ENCODE peak calls at places on chromosomes 5 and 9, in eight cellular contexts. Z, C, J, G, P, V, K and X are unnamed samples.
A peak's percentile ranks its signal among the peaks of the same experiment; 100 is the strongest.

GRCh38 chr5:31193591-31194457 is at the start of gene CDH6:
- DNase-seq in Z (peak; percentile 9), C (no peak), J (peak; percentile 27), G (no peak), P (no peak), V (no peak), K (no peak), X (no peak)

GRCh38 chr5:82749453-82749852 is 327.7 kb downstream of the TMEM167A start:
- DNase-seq in Z (no peak), C (no peak), J (no peak), G (no peak), P (no peak), V (no peak), K (no peak), X (no peak)

GRCh38 chr5:167998148-167998767 is 293.2 kb upstream of the WWC1 start:
- DNase-seq in Z (no peak), C (no peak), J (no peak), G (no peak), P (no peak), V (no peak), K (no peak), X (no peak)

GRCh38 chr9:70602364-70603019 is 188.0 kb upstream of the KLF9 start:
- DNase-seq in Z (peak; percentile 61), C (peak; percentile 70), J (peak; percentile 57), G (peak; percentile 76), P (no peak), V (peak; percentile 59), K (peak; percentile 61), X (peak; percentile 78)

GRCh38 chr5:138240690-138241385 is 27.7 kb upstream of the CDC23 start:
- DNase-seq in Z (no peak), C (no peak), J (no peak), G (no peak), P (no peak), V (no peak), K (no peak), X (no peak)

GRCh38 chr5:179303801-179304200 is 41.5 kb downstream of the ADAMTS2 start:
- DNase-seq in Z (no peak), C (no peak), J (peak; percentile 7), G (peak; percentile 4), P (peak; percentile 25), V (no peak), K (no peak), X (no peak)

GRCh38 chr5:74575741-74576538 is 64.6 kb downstream of the ENC1 start:
- DNase-seq in Z (no peak), C (no peak), J (no peak), G (no peak), P (no peak), V (no peak), K (no peak), X (no peak)

GRCh38 chr9:137672907-137673791 is 54.3 kb downstream of the EHMT1 start:
- DNase-seq in Z (no peak), C (peak; percentile 72), J (peak; percentile 52), G (peak; percentile 52), P (no peak), V (peak; percentile 53), K (peak; percentile 40), X (peak; percentile 71)

GRCh38 chr5:137695651-137696428 is 40.0 kb downstream of the KLHL3 start:
- DNase-seq in Z (no peak), C (peak; percentile 10), J (no peak), G (peak; percentile 17), P (no peak), V (no peak), K (no peak), X (no peak)

GRCh38 chr5:11182441-11183080 is 421.5 kb upstream of the DAP start:
- DNase-seq in Z (no peak), C (peak; percentile 12), J (no peak), G (no peak), P (no peak), V (no peak), K (no peak), X (peak; percentile 40)

GRCh38 chr9:14198544-14199510 is 115.1 kb downstream of the NFIB start:
- DNase-seq in Z (peak; percentile 41), C (peak; percentile 51), J (peak; percentile 87), G (peak; percentile 54), P (peak; percentile 81), V (peak; percentile 60), K (peak; percentile 60), X (no peak)

GRCh38 chr5:33936381-33937016 is at the start of gene RXFP3:
- DNase-seq in Z (no peak), C (no peak), J (peak; percentile 23), G (no peak), P (peak; percentile 52), V (no peak), K (no peak), X (no peak)

GRCh38 chr5:72531496-72532190 is 24.4 kb upstream of the ZNF366 start:
- DNase-seq in Z (no peak), C (no peak), J (no peak), G (no peak), P (no peak), V (no peak), K (no peak), X (no peak)

GRCh38 chr9:135022191-135022870 is 65.1 kb upstream of the OLFM1 start:
- DNase-seq in Z (no peak), C (no peak), J (no peak), G (no peak), P (no peak), V (no peak), K (no peak), X (no peak)

GRCh38 chr9:38022203-38022602 is 46.8 kb downstream of the SHB start:
- DNase-seq in Z (no peak), C (no peak), J (no peak), G (no peak), P (no peak), V (no peak), K (no peak), X (no peak)

GRCh38 chr5:173775692-173776135 is 112.4 kb upstream of the CPEB4 start:
- DNase-seq in Z (no peak), C (no peak), J (no peak), G (no peak), P (no peak), V (no peak), K (no peak), X (no peak)

GRCh38 chr9:127946728-127947127 is 9.1 kb upstream of the DPM2 start:
- DNase-seq in Z (no peak), C (no peak), J (no peak), G (no peak), P (no peak), V (no peak), K (no peak), X (peak; percentile 16)

GRCh38 chr9:127949827-127950512 is 12.3 kb upstream of the DPM2 start:
- DNase-seq in Z (no peak), C (no peak), J (no peak), G (no peak), P (no peak), V (no peak), K (no peak), X (peak; percentile 76)

GRCh38 chr9:127947841-127948710 is 10.4 kb upstream of the DPM2 start:
- DNase-seq in Z (no peak), C (no peak), J (no peak), G (no peak), P (no peak), V (no peak), K (no peak), X (no peak)

GRCh38 chr9:127953768-127954505 is 16.3 kb upstream of the DPM2 start:
- DNase-seq in Z (no peak), C (no peak), J (no peak), G (no peak), P (no peak), V (no peak), K (no peak), X (no peak)

GRCh38 chr9:127950513-127951210 is 13.0 kb upstream of the DPM2 start:
- DNase-seq in Z (no peak), C (no peak), J (peak; percentile 88), G (no peak), P (no peak), V (no peak), K (peak; percentile 76), X (no peak)
- TF ChIP-seq POLR2A in Z (no peak), C (peak; percentile 32), J (no peak), G (no peak), P (no peak), V (no peak), K (peak; percentile 9), X (no peak)

GRCh38 chr5:148383564-148384388 is at the start of gene FBXO38:
- DNase-seq in Z (peak; percentile 98), C (peak; percentile 94), J (peak; percentile 97), G (peak; percentile 97), P (peak; percentile 98), V (peak; percentile 97), K (peak; percentile 98), X (peak; percentile 97)
- TF ChIP-seq POLR2A in Z (peak; percentile 94), C (peak; percentile 57), J (peak; percentile 53), G (peak; percentile 74), P (peak; percentile 84), V (peak; percentile 63), K (peak; percentile 98), X (peak; percentile 89)

GRCh38 chr9:129412814-129413536 is 207.9 kb downstream of the C9orf50 start:
- DNase-seq in Z (peak; percentile 55), C (peak; percentile 62), J (peak; percentile 69), G (peak; percentile 84), P (peak; percentile 71), V (peak; percentile 67), K (peak; percentile 64), X (peak; percentile 29)
- TF ChIP-seq POLR2A in Z (no peak), C (no peak), J (peak; percentile 34), G (peak; percentile 28), P (no peak), V (no peak), K (peak; percentile 73), X (no peak)

GRCh38 chr9:76690575-76691370 is 73.5 kb upstream of the PCA3 start:
- DNase-seq in Z (no peak), C (no peak), J (no peak), G (no peak), P (no peak), V (no peak), K (no peak), X (no peak)

GRCh38 chr9:76686756-76687155 is 77.5 kb upstream of the PCA3 start:
- DNase-seq in Z (no peak), C (no peak), J (no peak), G (no peak), P (no peak), V (no peak), K (no peak), X (no peak)

GRCh38 chr9:76688471-76689238 is 75.6 kb upstream of the PCA3 start:
- DNase-seq in Z (no peak), C (no peak), J (no peak), G (no peak), P (no peak), V (no peak), K (no peak), X (no peak)

GRCh38 chr9:76684213-76684612 is 80.0 kb upstream of the PCA3 start:
- DNase-seq in Z (no peak), C (no peak), J (no peak), G (no peak), P (no peak), V (no peak), K (no peak), X (no peak)

DNA sequence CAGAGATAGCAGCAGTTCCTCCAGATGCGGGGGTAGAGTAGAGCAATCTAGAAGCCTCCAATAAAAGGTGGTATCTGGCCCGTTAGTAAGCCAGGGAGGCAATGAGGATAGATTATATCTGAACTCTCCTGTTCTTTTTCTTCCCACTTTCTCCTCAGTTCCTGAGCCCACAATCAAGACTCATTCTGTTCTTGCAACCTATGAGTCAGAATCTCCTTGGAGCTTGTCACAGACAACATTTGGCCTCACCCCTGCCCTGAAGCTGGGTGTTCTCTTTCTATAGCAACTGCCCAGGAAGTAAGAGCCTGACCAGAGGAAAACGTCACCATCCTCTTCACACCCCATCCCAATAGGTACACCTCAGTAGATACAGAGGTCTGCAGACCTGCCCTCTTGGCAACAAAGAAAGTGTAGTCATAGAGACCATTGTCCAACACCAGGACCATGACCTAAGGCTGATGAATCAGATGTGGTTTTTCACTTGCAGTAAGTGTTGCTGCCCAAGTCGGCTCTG is 76.3 kb upstream of the PCA3 start:
- DNase-seq in Z (no peak), C (no peak), J (no peak), G (no peak), P (no peak), V (peak; percentile 27), K (no peak), X (no peak)
- TF ChIP-seq POLR2A in Z (no peak), C (no peak), J (no peak), G (no peak), P (no peak), V (no peak), K (no peak), X (no peak)